ENCODE peak calls at places on chromosomes 4 and X, in seven cellular contexts. Y is astrocyte of the spinal cord, D is body of pancreas, L is spleen, M is GM13977, O is PC-9, C is lower leg skin. R is an unnamed sample.

GRCh38 chr4:184889683-184890082 is 63.9 kb upstream of the ACSL1 start:
- DNase-seq in O (no peak), M (no peak), C (no peak), L (no peak), D (no peak), Y (no peak), R (no peak)

GRCh38 chr4:108172780-108173598 is 4.3 kb upstream of the LEF1 start:
- DNase-seq in L (peak), C (no peak), D (peak), M (peak), Y (peak), O (no peak), R (peak)

GRCh38 chr4:138891610-138892009 is 124.0 kb upstream of the NOCT start:
- DNase-seq in L (no peak), Y (no peak), D (no peak), O (no peak), C (no peak), M (no peak), R (no peak)

GRCh38 chr4:185524888-185525863 is 10.1 kb downstream of the PDLIM3 start:
- DNase-seq in D (no peak), Y (no peak), C (no peak), L (no peak), M (no peak), O (no peak), R (no peak)

GRCh38 chr4:128470492-128471053 is 183.0 kb upstream of the PGRMC2 start:
- DNase-seq in M (no peak), D (no peak), O (no peak), Y (no peak), L (no peak), C (no peak), R (no peak)

GRCh38 chr4:139866270-139866962 is 200.8 kb downstream of the MGST2 start:
- DNase-seq in M (no peak), L (no peak), O (no peak), D (no peak), Y (no peak), C (no peak), R (no peak)

GRCh38 chr4:68929076-68929737 is 22.4 kb downstream of the UGT2A3 start:
- DNase-seq in L (no peak), M (no peak), D (no peak), C (no peak), O (no peak), Y (no peak), R (no peak)

GRCh38 chr4:127249066-127249766 is 383.5 kb upstream of the INTU start:
- DNase-seq in C (no peak), Y (peak), M (no peak), L (no peak), D (no peak), O (no peak), R (no peak)

GRCh38 chr4:183610033-183610432 is 49.0 kb downstream of the RWDD4 start:
- DNase-seq in L (no peak), Y (no peak), D (no peak), M (no peak), O (no peak), C (no peak), R (no peak)

GRCh38 chr4:102451266-102451665 is 49.9 kb upstream of the NFKB1 start:
- DNase-seq in O (no peak), Y (no peak), D (no peak), M (no peak), C (no peak), L (no peak), R (no peak)

GRCh38 chr4:78650106-78651021 is 98.8 kb downstream of the ANXA3 start:
- DNase-seq in D (no peak), Y (peak), C (peak), O (peak), L (no peak), M (no peak), R (no peak)

GRCh38 chr4:8817081-8817812 is 54.4 kb downstream of the HMX1 start:
- DNase-seq in Y (no peak), O (no peak), M (no peak), C (no peak), D (no peak), L (peak), R (no peak)

GRCh38 chrX:1815456-1816175 is 200.8 kb downstream of the ASMT start:
- DNase-seq in D (no peak), L (no peak), M (no peak), C (no peak), Y (no peak), O (no peak), R (no peak)

GRCh38 chr4:155388162-155388561 is 11.4 kb upstream of the MAP9 start:
- DNase-seq in M (no peak), D (no peak), Y (no peak), C (no peak), L (no peak), O (no peak), R (no peak)

GRCh38 chr4:7402526-7402925 is 32.2 kb downstream of the PSAPL1 start:
- DNase-seq in Y (no peak), L (no peak), M (no peak), C (no peak), D (peak), O (peak), R (no peak)

GRCh38 chrX:106933538-106933961 is 13.3 kb downstream of the CLDN2 start:
- DNase-seq in L (no peak), Y (no peak), D (peak), O (peak), M (no peak), C (no peak), R (no peak)

GRCh38 chr4:182042945-182043344 is 200.3 kb upstream of the TENM3 start:
- DNase-seq in O (no peak), M (no peak), L (no peak), C (no peak), D (no peak), Y (no peak), R (no peak)

GRCh38 chrX:13428055-13428786 is 108.4 kb upstream of the ATXN3L start:
- DNase-seq in M (peak), L (peak), C (no peak), O (peak), Y (peak), D (no peak), R (peak)

GRCh38 chr4:608236-608635 is 17.1 kb upstream of the PDE6B start:
- DNase-seq in C (no peak), L (peak), Y (no peak), D (no peak), M (no peak), O (no peak), R (no peak)

GRCh38 chr4:54400188-54400587 is 171.1 kb downstream of the PDGFRA start:
- DNase-seq in M (no peak), L (no peak), O (no peak), Y (peak), D (no peak), C (no peak), R (no peak)

GRCh38 chr4:3399277-3400194 is 42.2 kb upstream of the HGFAC start:
- DNase-seq in O (no peak), Y (peak), M (no peak), L (no peak), D (no peak), C (no peak), R (no peak)

GRCh38 chrX:108235990-108236389 is 144.4 kb downstream of the ATG4A start:
- DNase-seq in M (no peak), O (no peak), Y (no peak), C (no peak), D (no peak), L (no peak), R (no peak)

GRCh38 chr4:186105721-186106335 is 1.3 kb downstream of the FAM149A start:
- DNase-seq in D (peak), C (no peak), M (no peak), L (no peak), Y (no peak), O (no peak), R (peak)

GRCh38 chr4:72314869-72315268 is 254.2 kb downstream of the ADAMTS3 start:
- DNase-seq in M (no peak), D (no peak), C (peak), Y (peak), O (no peak), L (no peak), R (no peak)

GRCh38 chrX:123392921-123393320 is 208.8 kb downstream of the GRIA3 start:
- DNase-seq in O (no peak), C (no peak), M (no peak), L (no peak), Y (no peak), D (no peak), R (no peak)

GRCh38 chrX:40524423-40524822 is 56.3 kb upstream of the ATP6AP2 start:
- DNase-seq in Y (no peak), O (no peak), M (no peak), L (no peak), C (no peak), D (no peak), R (no peak)

GRCh38 chr4:78552398-78553396 is 1.1 kb downstream of the ANXA3 start:
- DNase-seq in Y (no peak), O (peak), C (no peak), M (no peak), L (no peak), D (peak), R (no peak)

GRCh38 chr4:1171306-1172227 is 816 bp downstream of the SPON2 start:
- DNase-seq in D (peak), M (peak), O (no peak), L (peak), Y (no peak), C (no peak), R (no peak)

GRCh38 chrX:65607070-65607742 is 60.2 kb upstream of the MSN start:
- DNase-seq in M (no peak), L (no peak), D (no peak), Y (peak), O (no peak), C (no peak), R (no peak)

GRCh38 chrX:105876658-105877057 is 54.3 kb downstream of the NRK start:
- DNase-seq in D (no peak), C (no peak), O (no peak), M (peak), Y (peak), L (no peak), R (no peak)

GRCh38 chrX:40440841-40441240 is 139.9 kb upstream of the ATP6AP2 start:
- DNase-seq in M (no peak), O (no peak), L (no peak), Y (no peak), D (no peak), C (no peak), R (no peak)

GRCh38 chrX:68503830-68504229 is 5.0 kb downstream of the YIPF6 start:
- DNase-seq in C (no peak), D (no peak), O (no peak), M (no peak), Y (no peak), L (no peak), R (no peak)

DNA sequence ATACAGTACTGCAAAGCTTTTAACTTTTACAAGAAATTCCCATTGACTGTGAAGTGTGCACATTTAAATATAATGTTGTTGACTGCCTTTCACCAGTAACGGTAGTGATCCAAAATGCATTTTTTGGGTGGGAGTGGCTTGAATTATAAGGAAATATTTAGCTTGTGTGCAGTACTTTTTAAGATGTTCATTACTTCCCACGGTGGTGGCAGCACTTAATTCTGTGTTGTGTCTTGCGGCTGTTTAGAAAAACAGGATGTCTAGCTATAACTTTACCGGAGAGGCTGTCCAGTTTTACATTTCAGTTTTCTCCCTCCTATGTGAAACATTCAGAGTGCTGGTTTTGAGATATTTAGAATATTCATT is 1.7 kb downstream of the TMEM131L start:
- DNase-seq in D (no peak), M (no peak), C (no peak), L (no peak), Y (no peak), O (no peak), R (no peak)
- TF ChIP-seq CTCF in D (no peak), M (no peak), C (no peak), L (no peak), Y (no peak), O (no peak), R (no peak)

DNA sequence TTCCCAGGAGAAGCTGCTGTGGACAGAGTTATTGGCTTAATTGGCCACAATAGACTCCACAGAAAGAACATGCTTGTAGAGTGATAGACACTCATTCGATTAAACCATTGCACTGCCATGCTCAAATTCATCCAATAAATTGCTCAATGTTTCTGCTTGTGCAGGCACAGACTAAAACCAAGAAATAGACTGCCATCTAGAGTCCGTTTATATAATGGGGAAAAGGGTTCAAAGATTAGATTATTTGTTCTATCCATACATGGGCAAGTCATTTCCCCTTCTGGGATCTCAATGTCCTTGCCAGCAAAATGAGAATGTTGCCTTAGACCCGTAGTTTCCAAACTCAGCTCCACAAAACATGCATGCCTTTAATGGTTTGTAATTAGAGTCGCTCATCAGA is 8.7 kb downstream of the SMIM10 start:
- DNase-seq in O (peak), Y (peak), L (no peak), C (no peak), M (peak), D (no peak), R (peak)
- TF ChIP-seq CTCF in O (peak), Y (peak), L (peak), C (no peak), M (peak), D (peak), R (peak)

DNA sequence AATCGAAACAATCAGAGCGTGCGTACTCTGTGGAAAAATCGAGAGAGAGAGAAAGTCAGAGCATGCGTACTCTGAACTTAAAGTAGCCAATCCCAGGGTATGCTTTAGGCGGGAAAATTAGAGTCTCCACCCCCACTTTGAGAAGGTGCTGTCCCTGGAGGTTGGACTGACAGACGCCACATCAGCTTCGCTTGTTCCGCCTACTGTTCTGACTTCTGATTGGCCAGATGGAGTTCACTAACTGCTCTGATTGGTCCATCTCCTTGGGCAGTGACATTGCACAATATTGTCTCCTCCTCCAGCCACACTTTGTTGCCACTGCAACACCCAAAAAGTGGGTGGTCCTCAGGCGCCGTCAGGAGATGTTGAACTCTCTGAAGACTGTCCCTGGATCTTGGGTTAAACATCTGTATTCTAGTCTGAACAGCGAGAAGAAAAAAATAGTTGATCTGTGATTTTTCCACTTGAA is at the start of gene SSX5:
- DNase-seq in M (no peak), O (no peak), C (no peak), Y (no peak), D (no peak), L (no peak), R (no peak)
- TF ChIP-seq CTCF in M (no peak), O (no peak), C (no peak), Y (no peak), D (no peak), L (no peak), R (no peak)

GRCh38 chr4:148094149-148094548 is 348.1 kb downstream of the NR3C2 start:
- DNase-seq in L (no peak), O (no peak), M (no peak), D (no peak), Y (no peak), C (no peak), R (no peak)
- TF ChIP-seq CTCF in L (no peak), O (no peak), M (no peak), D (no peak), Y (no peak), C (no peak), R (no peak)

DNA sequence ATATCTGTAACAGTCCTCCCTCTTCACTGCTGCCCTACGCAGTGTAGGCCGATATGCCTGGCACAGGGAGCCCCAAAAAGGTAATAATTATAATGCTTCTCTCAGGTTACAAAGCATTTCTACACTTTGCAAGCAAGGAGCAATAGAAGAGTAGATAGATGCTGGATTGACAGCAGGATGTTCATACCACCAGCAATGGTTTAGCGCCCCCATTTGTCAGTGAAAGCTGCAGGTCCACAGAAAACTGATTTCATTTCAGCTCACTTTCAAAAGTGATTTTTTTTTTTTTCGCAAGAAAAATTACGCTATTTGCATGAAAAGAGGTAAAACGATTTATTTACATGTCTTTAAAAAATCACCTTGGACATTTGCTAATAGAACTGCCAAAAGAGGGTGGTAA is 34.5 kb downstream of the HPF1 start:
- DNase-seq in D (no peak), M (no peak), L (no peak), C (no peak), Y (no peak), O (no peak), R (no peak)
- TF ChIP-seq CTCF in D (no peak), M (no peak), L (no peak), C (no peak), Y (peak), O (no peak), R (no peak)

R was measured in GM13976.